ENCODE peak calls at places on chromosomes 4 and X, in five cellular contexts. One of them, this sample, is unnamed. For H3K9me3, the result is how much of the 10 kb centered on the place peaks cover.

GRCh38 chr4:39706334-39706733 is 8.4 kb downstream of the UBE2K start:
- DNase-seq in body of pancreas: peak
- DNase-seq in A549: peak
- DNase-seq in right lobe of liver: peak
- DNase-seq in sigmoid colon: peak
- DNase-seq in this sample: no peak

GRCh38 chrX:2677764-2678163 is 13.3 kb upstream of the CD99 start:
- DNase-seq in A549: peak
- DNase-seq in body of pancreas: peak
- DNase-seq in right lobe of liver: no peak
- DNase-seq in sigmoid colon: peak
- DNase-seq in this sample: no peak

GRCh38 chr4:54586343-54586953 is 71.3 kb upstream of the KIT start:
- DNase-seq in body of pancreas: no peak
- DNase-seq in A549: peak
- DNase-seq in right lobe of liver: no peak
- DNase-seq in sigmoid colon: no peak
- DNase-seq in this sample: no peak

GRCh38 chr4:16264798-16265197 is 38.5 kb upstream of the TAPT1 start:
- DNase-seq in right lobe of liver: no peak
- DNase-seq in sigmoid colon: no peak
- DNase-seq in A549: peak
- DNase-seq in body of pancreas: no peak
- DNase-seq in this sample: no peak

GRCh38 chrX:23557070-23557469 is 110.2 kb upstream of the PRDX4 start:
- DNase-seq in A549: peak
- DNase-seq in body of pancreas: no peak
- DNase-seq in right lobe of liver: no peak
- DNase-seq in sigmoid colon: no peak
- DNase-seq in this sample: no peak

GRCh38 chrX:41616935-41617334 is 71.8 kb upstream of the GPR34 start:
- DNase-seq in sigmoid colon: no peak
- DNase-seq in A549: no peak
- DNase-seq in body of pancreas: no peak
- DNase-seq in right lobe of liver: no peak
- DNase-seq in this sample: no peak

GRCh38 chrX:143633530-143634372 is 2.1 kb downstream of the SLITRK4 start:
- DNase-seq in sigmoid colon: no peak
- DNase-seq in right lobe of liver: no peak
- DNase-seq in A549: no peak
- DNase-seq in body of pancreas: peak
- DNase-seq in this sample: no peak

GRCh38 chrX:109954333-109954732 is 48.6 kb upstream of the TMEM164 start:
- DNase-seq in sigmoid colon: no peak
- DNase-seq in A549: no peak
- DNase-seq in right lobe of liver: no peak
- DNase-seq in body of pancreas: no peak
- DNase-seq in this sample: no peak

GRCh38 chr4:1043658-1044468 is 32.4 kb downstream of the FGFRL1 start:
- DNase-seq in body of pancreas: peak
- DNase-seq in A549: peak
- DNase-seq in sigmoid colon: peak
- DNase-seq in right lobe of liver: peak
- DNase-seq in this sample: peak

GRCh38 chr4:134174271-134174670 is 27.3 kb downstream of the PABPC4L start:
- DNase-seq in A549: no peak
- DNase-seq in body of pancreas: no peak
- DNase-seq in sigmoid colon: no peak
- DNase-seq in right lobe of liver: no peak
- DNase-seq in this sample: no peak

GRCh38 chrX:150873616-150874015 is 24.9 kb downstream of the CD99L2 start:
- DNase-seq in body of pancreas: peak
- DNase-seq in A549: no peak
- DNase-seq in sigmoid colon: peak
- DNase-seq in right lobe of liver: no peak
- DNase-seq in this sample: no peak

GRCh38 chrX:11474021-11474420 is 180.8 kb downstream of the AMELX start:
- DNase-seq in sigmoid colon: no peak
- DNase-seq in right lobe of liver: no peak
- DNase-seq in A549: no peak
- DNase-seq in body of pancreas: no peak
- DNase-seq in this sample: no peak

GRCh38 chr4:121876976-121877773 is 6.9 kb upstream of the BBS7 start:
- DNase-seq in A549: no peak
- DNase-seq in right lobe of liver: no peak
- DNase-seq in body of pancreas: no peak
- DNase-seq in sigmoid colon: no peak
- DNase-seq in this sample: no peak

DNA sequence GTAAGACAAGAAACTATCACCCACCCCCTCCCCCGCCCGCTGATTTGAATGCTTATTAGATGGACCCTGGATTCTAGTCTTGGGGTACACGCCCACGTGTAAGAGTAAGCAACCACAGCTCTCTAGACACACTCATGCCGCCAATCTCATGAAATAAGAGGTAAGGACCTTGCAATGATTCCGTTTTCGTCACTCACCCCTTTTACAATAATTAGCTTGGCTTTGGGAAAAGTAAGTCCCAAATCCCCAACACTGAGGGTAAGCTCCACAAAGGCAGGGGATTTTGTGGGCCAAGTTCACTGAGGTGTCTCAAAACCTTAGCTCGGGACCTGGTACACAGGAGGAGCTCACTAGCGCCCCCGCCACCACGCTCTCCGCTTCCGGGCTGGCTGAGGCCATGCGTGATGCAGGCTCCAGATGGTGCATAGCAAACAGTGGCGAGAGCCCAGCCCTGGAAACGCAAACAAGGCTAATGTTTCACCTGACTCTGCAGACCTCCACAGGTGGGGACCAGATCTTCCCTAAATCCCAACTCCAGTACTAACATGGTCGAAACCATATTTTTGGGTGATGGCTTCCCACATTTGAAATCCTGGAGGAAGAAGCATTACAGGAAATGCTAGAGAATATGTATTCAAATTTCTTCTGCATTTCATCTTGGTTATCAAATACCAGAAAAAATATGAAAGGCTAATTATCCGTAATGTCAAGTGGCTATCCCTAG is 4.1 kb downstream of the PLAC8 start:
- DNase-seq in body of pancreas: peak
- DNase-seq in A549: peak
- DNase-seq in right lobe of liver: peak
- DNase-seq in sigmoid colon: peak
- DNase-seq in this sample: peak
- TF ChIP-seq POLR2A in body of pancreas: peak
- TF ChIP-seq POLR2A in A549: no peak
- TF ChIP-seq POLR2A in right lobe of liver: no peak
- TF ChIP-seq POLR2A in sigmoid colon: no peak
- TF ChIP-seq POLR2A in this sample: no peak

DNA sequence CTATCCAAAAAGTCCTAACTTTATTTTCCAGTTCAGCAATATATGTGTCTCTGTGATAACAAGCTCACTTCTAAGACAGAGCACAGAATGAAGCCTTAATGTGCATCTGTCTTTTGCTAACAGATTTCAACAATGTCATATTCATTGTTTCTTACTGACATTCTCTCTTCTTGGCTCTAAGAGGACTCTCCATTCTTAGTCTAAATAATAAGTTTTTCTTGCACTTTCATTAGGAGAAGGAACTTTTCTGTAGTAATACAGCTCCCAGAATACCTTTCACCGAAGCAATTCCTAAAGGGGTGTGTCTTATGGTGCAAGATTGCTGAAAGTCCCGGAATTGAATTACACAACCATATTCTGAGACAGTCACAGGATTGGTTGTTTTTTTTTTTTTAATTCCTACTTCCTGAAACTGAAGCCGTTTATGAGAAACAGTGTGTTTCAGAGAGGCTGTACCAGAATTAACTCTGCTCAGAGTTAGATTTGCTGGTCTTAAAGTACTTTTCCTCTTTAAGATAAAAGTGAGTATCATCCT is at the start of gene ALPK1:
- DNase-seq in A549: peak
- DNase-seq in body of pancreas: no peak
- DNase-seq in sigmoid colon: no peak
- DNase-seq in right lobe of liver: no peak
- DNase-seq in this sample: no peak
- H3K4me3 ChIP-seq in A549: peak
- H3K4me3 ChIP-seq in body of pancreas: peak
- H3K4me3 ChIP-seq in sigmoid colon: peak
- H3K4me3 ChIP-seq in right lobe of liver: peak
- H3K4me3 ChIP-seq in this sample: peak

GRCh38 chrX:64843224-64843623 is 133.0 kb downstream of the ZC4H2 start:
- DNase-seq in right lobe of liver: no peak
- DNase-seq in A549: no peak
- DNase-seq in body of pancreas: no peak
- DNase-seq in sigmoid colon: no peak
- DNase-seq in this sample: no peak
- H3K9me3 ChIP-seq in right lobe of liver: under half
- H3K9me3 ChIP-seq in A549: under half
- H3K9me3 ChIP-seq in body of pancreas: under half
- H3K9me3 ChIP-seq in sigmoid colon: under half
- H3K9me3 ChIP-seq in this sample: under half

GRCh38 chrX:72716766-72717165 is 2.7 kb upstream of the PHKA1 start:
- DNase-seq in right lobe of liver: peak
- DNase-seq in A549: peak
- DNase-seq in body of pancreas: peak
- DNase-seq in sigmoid colon: no peak
- DNase-seq in this sample: no peak
- TF ChIP-seq POLR2A in right lobe of liver: no peak
- TF ChIP-seq POLR2A in A549: no peak
- TF ChIP-seq POLR2A in body of pancreas: no peak
- TF ChIP-seq POLR2A in sigmoid colon: no peak
- TF ChIP-seq POLR2A in this sample: no peak

DNA sequence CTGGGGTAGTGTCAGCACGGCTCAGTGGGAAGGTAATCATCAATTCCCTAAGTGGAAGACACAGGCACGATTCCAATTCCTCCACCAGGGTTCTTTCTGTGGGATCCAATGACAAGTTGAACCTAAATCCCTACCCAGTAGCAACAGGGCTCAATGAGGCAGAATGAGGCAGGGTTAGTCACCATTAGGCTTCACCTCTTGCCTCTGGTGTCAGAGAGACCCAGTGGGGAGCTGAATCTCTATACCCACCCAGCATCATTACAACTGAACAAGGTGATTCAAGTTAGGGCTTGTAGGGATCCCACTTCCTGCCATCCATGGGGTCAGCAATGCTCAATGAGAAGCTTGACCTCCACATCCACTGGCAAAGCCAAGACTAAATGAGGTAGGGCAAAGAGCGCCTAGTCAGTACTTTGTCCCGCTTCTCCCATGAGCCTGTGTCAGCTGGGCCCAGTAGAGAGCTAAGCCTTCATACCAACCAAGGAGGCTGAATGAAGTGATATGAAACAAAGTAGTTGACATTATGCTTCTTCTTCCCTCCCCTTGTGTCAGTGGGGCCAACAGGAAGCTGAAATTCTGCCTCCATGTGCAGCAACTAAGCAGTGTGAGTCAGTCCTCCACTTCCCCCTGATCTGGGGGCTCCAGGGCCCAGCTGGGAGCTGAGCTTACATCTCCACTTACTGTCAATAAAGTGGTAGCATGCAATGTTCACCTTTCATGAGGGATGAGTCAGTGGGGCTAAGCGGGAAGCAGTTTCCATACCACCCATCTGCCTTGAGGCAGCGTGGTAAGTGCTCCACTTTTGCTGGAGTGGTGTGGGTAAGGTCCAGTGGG is 36.4 kb upstream of the RBM41 start:
- DNase-seq in body of pancreas: no peak
- DNase-seq in A549: peak
- DNase-seq in sigmoid colon: no peak
- DNase-seq in right lobe of liver: no peak
- DNase-seq in this sample: peak
- H3K4me3 ChIP-seq in body of pancreas: no peak
- H3K4me3 ChIP-seq in A549: peak
- H3K4me3 ChIP-seq in sigmoid colon: no peak
- H3K4me3 ChIP-seq in right lobe of liver: no peak
- H3K4me3 ChIP-seq in this sample: no peak

GRCh38 chrX:147749308-147749707 is 162.4 kb upstream of the FMR1 start:
- DNase-seq in sigmoid colon: no peak
- DNase-seq in A549: no peak
- DNase-seq in body of pancreas: no peak
- DNase-seq in right lobe of liver: no peak
- DNase-seq in this sample: no peak
- H3K9me3 ChIP-seq in sigmoid colon: under half
- H3K9me3 ChIP-seq in A549: under half
- H3K9me3 ChIP-seq in body of pancreas: under half
- H3K9me3 ChIP-seq in right lobe of liver: under half
- H3K9me3 ChIP-seq in this sample: under half

GRCh38 chr4:156971623-156972369 is at the start of gene PDGFC:
- DNase-seq in sigmoid colon: peak
- DNase-seq in right lobe of liver: peak
- DNase-seq in A549: peak
- DNase-seq in body of pancreas: peak
- DNase-seq in this sample: peak
- TF ChIP-seq POLR2A in sigmoid colon: peak
- TF ChIP-seq POLR2A in right lobe of liver: peak
- TF ChIP-seq POLR2A in A549: no peak
- TF ChIP-seq POLR2A in body of pancreas: peak
- TF ChIP-seq POLR2A in this sample: no peak

DNA sequence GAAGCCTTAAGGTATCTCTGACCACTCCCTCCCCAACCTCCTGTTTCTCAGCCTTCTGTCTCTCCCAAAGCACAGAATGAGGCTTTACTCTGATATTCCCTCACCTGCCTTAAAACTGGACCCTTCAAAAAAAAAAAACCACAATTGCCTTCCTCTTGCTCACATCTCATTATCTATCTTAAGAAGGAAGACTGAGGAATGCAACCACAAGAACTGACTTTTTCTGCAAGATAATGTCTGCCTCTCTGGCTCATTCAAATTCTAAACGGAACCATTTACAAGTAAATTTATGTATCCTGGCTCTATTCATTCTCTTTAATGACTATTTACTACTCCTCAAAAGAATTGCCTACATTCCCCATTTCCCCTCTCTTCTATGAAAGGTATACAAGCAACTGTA is 545.5 kb upstream of the HTR2C start:
- DNase-seq in body of pancreas: no peak
- DNase-seq in A549: no peak
- DNase-seq in sigmoid colon: no peak
- DNase-seq in right lobe of liver: no peak
- DNase-seq in this sample: no peak
- H3K4me3 ChIP-seq in body of pancreas: no peak
- H3K4me3 ChIP-seq in A549: no peak
- H3K4me3 ChIP-seq in sigmoid colon: no peak
- H3K4me3 ChIP-seq in right lobe of liver: no peak
- H3K4me3 ChIP-seq in this sample: no peak

GRCh38 chrX:30791296-30792278 is 97.5 kb downstream of the TAB3 start:
- DNase-seq in A549: no peak
- DNase-seq in body of pancreas: no peak
- DNase-seq in right lobe of liver: no peak
- DNase-seq in sigmoid colon: peak
- DNase-seq in this sample: no peak
- H3K9me3 ChIP-seq in A549: under half
- H3K9me3 ChIP-seq in body of pancreas: under half
- H3K9me3 ChIP-seq in right lobe of liver: under half
- H3K9me3 ChIP-seq in sigmoid colon: under half
- H3K9me3 ChIP-seq in this sample: under half

This sample was measured in spleen.